ENCODE peak calls at places on chromosomes 12 and 14, in six cellular contexts. J is HCT116, D is HepG2, R is H1, N is IMR-90, H is GM12878. K is an unnamed sample.

GRCh38 chr12:102480401-102480800 is at the start of gene IGF1:
- DNase-seq in J (no peak), D (no peak), R (no peak), H (no peak), N (peak; percentile 61), K (no peak)

GRCh38 chr12:27571463-27571862 is 47.5 kb downstream of the PPFIBP1 start:
- DNase-seq in D (no peak), R (no peak), H (no peak), J (no peak), N (peak; percentile 91), K (no peak)

GRCh38 chr12:45379261-45379660 is 163.4 kb downstream of the ANO6 start:
- DNase-seq in N (peak; percentile 50), J (peak; percentile 3), D (no peak), H (no peak), R (no peak), K (no peak)

GRCh38 chr12:63977441-63977840 is 132.9 kb downstream of the SRGAP1 start:
- DNase-seq in J (no peak), N (no peak), R (no peak), H (no peak), D (no peak), K (no peak)

GRCh38 chr12:10701226-10701681 is 21.9 kb downstream of the YBX3 start:
- DNase-seq in H (no peak), J (no peak), R (no peak), N (no peak), D (no peak), K (no peak)

GRCh38 chr12:630656-631632 is 32.3 kb downstream of the NINJ2 start:
- DNase-seq in J (no peak), D (no peak), H (no peak), R (peak; percentile 69), N (no peak), K (no peak)

GRCh38 chr12:32400114-32400672 is 835 bp downstream of the FGD4 start:
- DNase-seq in H (no peak), N (no peak), R (peak; percentile 81), D (no peak), J (peak; percentile 7), K (no peak)

GRCh38 chr14:64736271-64737131 is 32.3 kb downstream of the PLEKHG3 start:
- DNase-seq in J (no peak), H (no peak), N (no peak), D (peak; percentile 43), R (peak; percentile 62), K (peak; percentile 23)

GRCh38 chr12:78871566-78871965 is 7.0 kb downstream of the SYT1 start:
- DNase-seq in N (peak; percentile 30), D (no peak), H (no peak), R (no peak), J (no peak), K (no peak)

GRCh38 chr14:93532550-93532949 is 101.8 kb downstream of the UNC79 start:
- DNase-seq in N (no peak), D (no peak), R (no peak), J (no peak), H (no peak), K (no peak)

GRCh38 chr12:104057771-104058197 is 6.5 kb upstream of the HCFC2 start:
- DNase-seq in D (no peak), R (peak; percentile 54), H (no peak), J (no peak), N (peak; percentile 37), K (peak; percentile 35)

GRCh38 chr12:52821071-52821730 is 7.3 kb upstream of the KRT4 start:
- DNase-seq in D (no peak), J (no peak), R (no peak), H (no peak), N (no peak), K (no peak)

GRCh38 chr14:92421756-92422155 is 91.8 kb upstream of the RIN3 start:
- DNase-seq in H (no peak), N (no peak), D (no peak), R (no peak), J (no peak), K (no peak)

GRCh38 chr12:6691473-6691872 is 2.3 kb upstream of the ZNF384 start:
- DNase-seq in J (no peak), R (no peak), D (no peak), N (peak; percentile 74), H (no peak), K (no peak)

GRCh38 chr14:20460458-20461229 is 590 bp downstream of the PIP4P1 start:
- DNase-seq in J (no peak), N (no peak), R (peak; percentile 75), H (peak; percentile 27), D (no peak), K (peak; percentile 29)

GRCh38 chr14:60251877-60252276 is 2.9 kb downstream of the PPM1A start:
- DNase-seq in R (no peak), D (no peak), N (no peak), H (no peak), J (no peak), K (no peak)

DNA sequence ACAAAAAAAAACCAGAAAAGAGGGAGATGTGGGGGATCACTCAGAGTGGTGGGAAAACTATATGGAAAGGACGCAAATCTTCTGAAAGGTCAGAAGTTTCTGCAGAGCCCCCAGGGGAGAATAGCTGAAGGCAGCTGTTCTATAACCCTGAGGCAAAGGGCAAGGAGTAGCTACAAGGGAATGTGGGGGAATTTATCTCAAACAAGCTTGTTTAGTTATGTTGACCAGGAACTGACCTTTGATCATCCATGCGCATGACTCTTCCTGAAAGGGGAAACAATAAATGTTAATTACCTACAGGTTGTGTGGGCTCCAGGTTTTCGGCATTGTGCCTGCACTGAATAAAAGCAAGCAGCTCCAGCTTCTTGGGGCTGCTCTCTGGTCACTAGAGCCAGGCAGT is 968.5 kb downstream of the AACS start:
- DNase-seq in J (no peak), N (no peak), D (peak; percentile 58), H (no peak), R (no peak), K (no peak)
- TF ChIP-seq CEBPB in J (no peak), N (no peak), D (no peak), H (no peak), R (no peak), K (no peak)

GRCh38 chr12:4807813-4808212 is 87.6 kb downstream of the GALNT8 start:
- DNase-seq in D (no peak), N (no peak), R (no peak), J (no peak), H (no peak), K (no peak)

GRCh38 chr12:4812621-4813327 is 92.6 kb downstream of the GALNT8 start:
- DNase-seq in D (no peak), N (no peak), R (no peak), J (no peak), H (no peak), K (no peak)

GRCh38 chr12:4809449-4810218 is 89.4 kb downstream of the GALNT8 start:
- DNase-seq in D (no peak), J (no peak), H (no peak), N (no peak), R (peak; percentile 73), K (no peak)

GRCh38 chr12:4809013-4809448 is 88.8 kb downstream of the GALNT8 start:
- DNase-seq in D (no peak), H (no peak), J (no peak), N (no peak), R (peak; percentile 71), K (no peak)

DNA sequence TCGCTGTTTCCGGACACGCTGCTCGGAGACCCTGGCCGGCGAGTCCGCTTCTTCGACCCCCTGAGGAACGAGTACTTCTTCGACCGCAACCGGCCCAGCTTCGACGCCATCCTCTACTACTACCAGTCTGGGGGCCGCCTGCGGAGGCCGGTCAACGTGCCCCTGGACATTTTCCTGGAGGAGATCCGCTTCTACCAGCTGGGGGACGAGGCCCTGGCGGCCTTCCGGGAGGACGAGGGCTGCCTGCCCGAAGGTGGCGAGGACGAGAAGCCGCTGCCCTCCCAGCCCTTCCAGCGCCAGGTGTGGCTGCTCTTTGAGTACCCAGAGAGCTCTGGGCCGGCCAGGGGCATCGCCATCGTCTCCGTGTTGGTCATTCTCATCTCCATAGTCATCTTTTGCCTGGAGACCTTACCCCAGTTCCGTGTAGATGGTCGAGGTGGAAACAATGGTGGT is 90.0 kb downstream of the GALNT8 start:
- DNase-seq in H (no peak), D (no peak), R (peak; percentile 69), J (no peak), N (no peak), K (no peak)
- H3K27me3 ChIP-seq in H (no peaks in the 10 kb centered on the region), D (peaks cover 22% of the 10 kb centered on the region), R (peaks cover 46% of the 10 kb centered on the region), J (peaks cover 49% of the 10 kb centered on the region), N (peaks cover 24% of the 10 kb centered on the region), K (peaks cover 4% of the 10 kb centered on the region)

DNA sequence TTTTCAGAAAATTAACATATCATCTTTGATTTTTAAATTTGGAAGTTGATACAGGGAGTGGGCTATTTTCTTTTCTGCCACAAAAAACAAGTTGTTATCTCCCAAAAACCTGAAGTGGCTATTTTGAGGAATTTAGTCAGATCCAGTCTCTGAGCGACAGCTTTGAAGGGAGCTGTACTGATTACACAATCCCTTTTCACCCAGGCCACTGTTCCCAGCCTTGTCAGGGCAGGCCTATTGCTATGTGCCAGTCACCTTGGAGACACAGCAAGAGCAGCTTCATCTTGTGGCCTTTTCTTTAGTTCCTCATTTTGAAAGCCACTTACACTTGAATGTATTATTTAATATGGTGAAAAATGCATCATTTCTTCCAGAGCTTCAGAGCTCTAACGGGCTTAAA is 370.4 kb downstream of the KCNH5 start:
- DNase-seq in D (no peak), H (no peak), J (no peak), N (no peak), R (no peak), K (no peak)
- TF ChIP-seq CEBPB in D (peak; percentile 78), H (no peak), J (no peak), N (peak; percentile 52), R (peak; percentile 22), K (no peak)

GRCh38 chr12:65282840-65283239 is 4.4 kb downstream of the MSRB3 start:
- DNase-seq in J (no peak), D (no peak), H (no peak), N (no peak), R (no peak), K (no peak)

GRCh38 chr12:65278576-65279386 is at the start of gene MSRB3:
- DNase-seq in R (peak; percentile 85), N (peak; percentile 70), J (peak; percentile 19), H (no peak), D (peak; percentile 44), K (peak; percentile 17)

GRCh38 chr12:65277994-65278575 is 398 bp upstream of the MSRB3 start:
- DNase-seq in N (no peak), J (no peak), R (no peak), D (no peak), H (no peak), K (no peak)

GRCh38 chr12:65279387-65280112 is 1.1 kb downstream of the MSRB3 start:
- DNase-seq in N (peak; percentile 15), D (no peak), J (no peak), H (no peak), R (no peak), K (no peak)

GRCh38 chr12:65280306-65280705 is 1.8 kb downstream of the MSRB3 start:
- DNase-seq in H (no peak), D (no peak), N (peak; percentile 24), R (no peak), J (no peak), K (no peak)
- H3K27me3 ChIP-seq in H (peaks cover 7% of the 10 kb centered on the region), D (peaks cover 9% of the 10 kb centered on the region), N (no peaks in the 10 kb centered on the region), R (peaks cover 3% of the 10 kb centered on the region), J (no peaks in the 10 kb centered on the region), K (peaks cover 25% of the 10 kb centered on the region)